ENCODE peak calls at places on chromosomes 11 and 22, in ten cellular contexts. E, N, I, A, S, L, T, M, C and G are unnamed samples.

GRCh38 chr11:121446752-121447156 is 5.4 kb upstream of the SORL1 start:
- DNase-seq in E (no peak), N (no peak), I (no peak), A (no peak), S (no peak), L (no peak), T (no peak), M (no peak), C (peak; percentile 64), G (no peak)

GRCh38 chr11:19910931-19911330 is 198.3 kb downstream of the NAV2 start:
- DNase-seq in E (no peak), N (no peak), I (no peak), A (no peak), S (no peak), L (no peak), T (peak; percentile 33), M (no peak), C (no peak), G (no peak)

GRCh38 chr11:61893981-61894380 is 2.6 kb upstream of the FADS3 start:
- DNase-seq in E (no peak), N (no peak), I (no peak), A (no peak), S (no peak), L (no peak), T (no peak), M (no peak), C (no peak), G (peak; percentile 82)

GRCh38 chr11:116607027-116607426 is 165.8 kb downstream of the BUD13 start:
- DNase-seq in E (no peak), N (no peak), I (no peak), A (no peak), S (no peak), L (peak; percentile 18), T (no peak), M (no peak), C (peak; percentile 18), G (no peak)

GRCh38 chr22:41367039-41367679 is 14.6 kb upstream of the TEF start:
- DNase-seq in E (peak; percentile 98), N (peak; percentile 99), I (peak; percentile 38), A (peak; percentile 71), S (no peak), L (peak; percentile 98), T (peak; percentile 98), M (peak; percentile 93), C (peak; percentile 80), G (peak; percentile 97)

GRCh38 chr22:32270641-32271369 is 15.7 kb upstream of the SLC5A4 start:
- DNase-seq in E (no peak), N (no peak), I (no peak), A (no peak), S (no peak), L (no peak), T (no peak), M (no peak), C (no peak), G (no peak)

GRCh38 chr11:13983081-13983751 is 20.7 kb downstream of the SPON1 start:
- DNase-seq in E (no peak), N (peak; percentile 36), I (no peak), A (no peak), S (no peak), L (no peak), T (no peak), M (no peak), C (no peak), G (no peak)

GRCh38 chr11:119340335-119341221 is at the start of gene C1QTNF5:
- DNase-seq in E (peak; percentile 94), N (peak; percentile 70), I (no peak), A (no peak), S (no peak), L (peak; percentile 98), T (peak; percentile 78), M (no peak), C (no peak), G (no peak)

GRCh38 chr11:796565-797299 is 1.3 kb downstream of the SLC25A22 start:
- DNase-seq in E (no peak), N (no peak), I (no peak), A (no peak), S (no peak), L (no peak), T (no peak), M (peak; percentile 48), C (no peak), G (no peak)

GRCh38 chr11:800473-800872 is 2.4 kb upstream of the SLC25A22 start:
- DNase-seq in E (no peak), N (no peak), I (no peak), A (no peak), S (no peak), L (no peak), T (no peak), M (no peak), C (no peak), G (no peak)

GRCh38 chr11:799641-800316 is 1.7 kb upstream of the SLC25A22 start:
- DNase-seq in E (no peak), N (no peak), I (no peak), A (no peak), S (no peak), L (no peak), T (no peak), M (no peak), C (no peak), G (no peak)

GRCh38 chr11:797300-798092 is 585 bp downstream of the SLC25A22 start:
- DNase-seq in E (peak; percentile 73), N (peak; percentile 78), I (peak; percentile 80), A (no peak), S (peak; percentile 87), L (peak; percentile 93), T (peak; percentile 78), M (peak; percentile 84), C (peak; percentile 87), G (peak; percentile 78)

DNA sequence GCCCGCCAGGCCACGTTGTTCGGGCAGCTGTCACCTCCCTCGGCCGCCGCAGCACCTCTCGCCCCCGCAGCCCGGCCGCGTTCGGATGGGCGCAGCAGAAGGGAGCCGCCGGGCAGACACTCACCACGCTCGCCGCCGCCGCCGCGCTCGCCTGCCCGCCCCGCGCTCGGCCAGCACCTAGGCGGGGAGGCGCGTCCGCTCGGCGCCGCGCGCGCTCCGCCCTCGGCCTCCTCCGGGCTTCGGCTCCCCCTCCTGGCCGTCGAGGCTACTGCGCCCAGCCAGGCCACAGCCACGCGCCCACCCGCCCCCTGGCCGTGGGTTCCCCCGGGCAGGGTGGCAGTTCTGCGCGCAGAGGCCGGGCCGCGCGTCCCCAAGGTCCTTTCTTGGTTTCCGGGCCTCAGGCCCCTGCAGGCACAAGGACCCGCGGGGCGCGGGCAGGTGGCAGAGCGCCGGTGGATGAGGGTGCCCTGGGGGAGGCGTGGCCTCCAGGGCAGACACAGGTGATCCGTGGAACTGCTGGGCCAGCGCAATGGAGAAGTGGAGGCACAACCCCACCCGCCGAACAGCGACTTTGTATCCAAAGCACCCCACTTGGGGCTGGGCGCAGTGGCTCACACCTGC is at the start of gene SLC25A22:
- DNase-seq in E (peak; percentile 80), N (peak; percentile 71), I (peak; percentile 87), A (no peak), S (peak; percentile 99), L (peak; percentile 93), T (peak; percentile 77), M (peak; percentile 92), C (peak; percentile 85), G (peak; percentile 86)
- TF ChIP-seq POLR2A in E (peak; percentile 15), N (no peak), I (peak; percentile 67), A (peak; percentile 49), S (no peak), L (no peak), T (no peak), M (no peak), C (no peak), G (peak; percentile 33)

GRCh38 chr11:3667149-3668035 is 3.8 kb downstream of the CHRNA10 start:
- DNase-seq in E (no peak), N (no peak), I (no peak), A (no peak), S (no peak), L (peak; percentile 58), T (no peak), M (no peak), C (no peak), G (no peak)

GRCh38 chr11:3662856-3663255 is 8.3 kb downstream of the CHRNA10 start:
- DNase-seq in E (no peak), N (no peak), I (no peak), A (no peak), S (no peak), L (no peak), T (no peak), M (no peak), C (no peak), G (no peak)

GRCh38 chr11:3666023-3666530 is 5.1 kb downstream of the CHRNA10 start:
- DNase-seq in E (no peak), N (no peak), I (no peak), A (no peak), S (no peak), L (peak; percentile 63), T (no peak), M (no peak), C (no peak), G (no peak)

GRCh38 chr11:3664032-3664630 is 7.1 kb downstream of the CHRNA10 start:
- DNase-seq in E (no peak), N (no peak), I (no peak), A (no peak), S (no peak), L (peak; percentile 72), T (no peak), M (no peak), C (no peak), G (no peak)

GRCh38 chr11:3665336-3666022 is 5.7 kb downstream of the CHRNA10 start:
- DNase-seq in E (no peak), N (no peak), I (no peak), A (no peak), S (no peak), L (peak; percentile 67), T (no peak), M (no peak), C (peak; percentile 60), G (no peak)
- TF ChIP-seq POLR2A in E (no peak), N (no peak), I (no peak), A (no peak), S (no peak), L (no peak), T (no peak), M (no peak), C (no peak), G (no peak)

DNA sequence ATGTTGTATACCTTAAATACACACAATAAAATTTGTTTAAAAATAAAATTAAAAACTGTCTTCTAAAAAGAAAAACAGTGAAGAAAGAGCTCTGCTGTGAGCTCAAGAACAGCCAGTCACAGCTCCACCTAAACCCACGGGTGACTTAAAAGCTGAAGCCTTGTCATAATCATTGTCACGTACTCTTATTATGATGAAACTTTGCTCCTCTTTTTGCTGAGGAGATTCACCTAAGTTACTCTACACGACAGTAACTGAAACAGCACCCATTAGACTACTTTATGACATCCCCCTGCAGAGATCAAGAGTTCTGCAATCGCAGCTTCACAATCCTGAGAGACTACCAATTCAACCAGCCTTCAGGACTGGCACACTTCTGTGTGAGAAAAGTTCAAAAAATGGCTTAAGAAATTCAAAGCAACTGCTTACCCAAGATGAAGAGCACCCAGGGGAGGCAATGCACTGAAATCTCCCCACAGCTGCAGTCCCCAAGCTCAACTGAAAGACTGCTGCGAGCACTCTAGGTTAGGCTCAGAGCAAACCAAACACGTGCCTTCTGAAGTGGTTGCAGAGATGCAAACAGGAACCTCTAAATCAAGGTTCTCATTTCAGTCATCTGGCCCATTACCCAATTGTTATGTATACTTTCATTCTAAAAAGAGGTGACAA is at the start of gene JAML:
- DNase-seq in E (no peak), N (no peak), I (no peak), A (no peak), S (no peak), L (no peak), T (peak; percentile 38), M (no peak), C (peak; percentile 73), G (no peak)
- TF ChIP-seq POLR2A in E (no peak), N (no peak), I (no peak), A (no peak), S (no peak), L (no peak), T (no peak), M (no peak), C (no peak), G (no peak)

GRCh38 chr11:32105871-32106312 is 15.0 kb downstream of the RCN1 start:
- DNase-seq in E (no peak), N (no peak), I (no peak), A (no peak), S (no peak), L (no peak), T (no peak), M (no peak), C (no peak), G (no peak)

GRCh38 chr11:32101791-32102190 is 10.9 kb downstream of the RCN1 start:
- DNase-seq in E (no peak), N (no peak), I (no peak), A (no peak), S (no peak), L (no peak), T (no peak), M (no peak), C (no peak), G (no peak)

GRCh38 chr11:32100495-32100894 is 9.6 kb downstream of the RCN1 start:
- DNase-seq in E (peak; percentile 36), N (no peak), I (no peak), A (no peak), S (no peak), L (no peak), T (no peak), M (no peak), C (no peak), G (no peak)

GRCh38 chr11:32107647-32108046 is 16.8 kb downstream of the RCN1 start:
- DNase-seq in E (no peak), N (no peak), I (no peak), A (no peak), S (no peak), L (no peak), T (no peak), M (no peak), C (no peak), G (no peak)

GRCh38 chr11:32103941-32104340 is 13.1 kb downstream of the RCN1 start:
- DNase-seq in E (no peak), N (no peak), I (no peak), A (no peak), S (no peak), L (no peak), T (no peak), M (no peak), C (no peak), G (no peak)
- TF ChIP-seq POLR2A in E (no peak), N (no peak), I (no peak), A (no peak), S (no peak), L (no peak), T (no peak), M (no peak), C (no peak), G (no peak)